ENCODE peak calls at places on chromosome 1, in four cellular contexts. One of them, this sample, is unnamed. For H3K9me3, the result is how much of the 10 kb centered on the place peaks cover.

GRCh38 chr1:150575072-150575489 is 4.3 kb downstream of the MCL1 start:
- DNase-seq in cardiac muscle cell: no peak
- DNase-seq in right atrium auricular region: no peak
- DNase-seq in SJSA1: no peak
- DNase-seq in this sample: no peak

GRCh38 chr1:45205000-45205909 is 1.1 kb downstream of the ZSWIM5 start:
- DNase-seq in cardiac muscle cell: peak
- DNase-seq in right atrium auricular region: no peak
- DNase-seq in SJSA1: peak
- DNase-seq in this sample: peak

GRCh38 chr1:86155061-86155806 is 1.3 kb downstream of the COL24A1 start:
- DNase-seq in cardiac muscle cell: peak
- DNase-seq in right atrium auricular region: peak
- DNase-seq in SJSA1: no peak
- DNase-seq in this sample: no peak

GRCh38 chr1:156090822-156091188 is 8.5 kb upstream of the MEX3A start:
- DNase-seq in cardiac muscle cell: peak
- DNase-seq in right atrium auricular region: peak
- DNase-seq in SJSA1: peak
- DNase-seq in this sample: peak

GRCh38 chr1:38077523-38078147 is 31.0 kb upstream of the POU3F1 start:
- DNase-seq in cardiac muscle cell: no peak
- DNase-seq in right atrium auricular region: no peak
- DNase-seq in SJSA1: no peak
- DNase-seq in this sample: no peak

GRCh38 chr1:196877964-196878363 is 9.9 kb upstream of the CFHR4 start:
- DNase-seq in cardiac muscle cell: peak
- DNase-seq in right atrium auricular region: no peak
- DNase-seq in SJSA1: no peak
- DNase-seq in this sample: no peak

GRCh38 chr1:58401991-58402390 is 144.5 kb downstream of the OMA1 start:
- DNase-seq in cardiac muscle cell: no peak
- DNase-seq in right atrium auricular region: no peak
- DNase-seq in SJSA1: no peak
- DNase-seq in this sample: no peak

GRCh38 chr1:91406773-91407389 is 2.2 kb upstream of the HFM1 start:
- DNase-seq in cardiac muscle cell: no peak
- DNase-seq in right atrium auricular region: no peak
- DNase-seq in SJSA1: no peak
- DNase-seq in this sample: no peak

GRCh38 chr1:3011631-3012510 is 9.4 kb upstream of the ACTRT2 start:
- DNase-seq in cardiac muscle cell: no peak
- DNase-seq in right atrium auricular region: no peak
- DNase-seq in SJSA1: no peak
- DNase-seq in this sample: no peak
- H3K9me3 ChIP-seq in cardiac muscle cell: under half
- H3K9me3 ChIP-seq in right atrium auricular region: under half
- H3K9me3 ChIP-seq in SJSA1: under half
- H3K9me3 ChIP-seq in this sample: under half

GRCh38 chr1:4494558-4494957 is 159.9 kb upstream of the AJAP1 start:
- DNase-seq in cardiac muscle cell: no peak
- DNase-seq in right atrium auricular region: no peak
- DNase-seq in SJSA1: no peak
- DNase-seq in this sample: no peak
- H3K9me3 ChIP-seq in cardiac muscle cell: under half
- H3K9me3 ChIP-seq in right atrium auricular region: under half
- H3K9me3 ChIP-seq in SJSA1: under half
- H3K9me3 ChIP-seq in this sample: under half

GRCh38 chr1:12851779-12852178 is 3.3 kb upstream of the HNRNPCL1 start:
- DNase-seq in cardiac muscle cell: no peak
- DNase-seq in right atrium auricular region: no peak
- DNase-seq in SJSA1: peak
- DNase-seq in this sample: no peak
- H3K9me3 ChIP-seq in cardiac muscle cell: under half
- H3K9me3 ChIP-seq in right atrium auricular region: under half
- H3K9me3 ChIP-seq in SJSA1: under half
- H3K9me3 ChIP-seq in this sample: under half

GRCh38 chr1:5419501-5419900 is 572.7 kb downstream of the NPHP4 start:
- DNase-seq in cardiac muscle cell: no peak
- DNase-seq in right atrium auricular region: no peak
- DNase-seq in SJSA1: no peak
- DNase-seq in this sample: no peak
- H3K9me3 ChIP-seq in cardiac muscle cell: under half
- H3K9me3 ChIP-seq in right atrium auricular region: under half
- H3K9me3 ChIP-seq in SJSA1: under half
- H3K9me3 ChIP-seq in this sample: under half

GRCh38 chr1:154963643-154964042 is 2.1 kb upstream of the PYGO2 start:
- DNase-seq in cardiac muscle cell: no peak
- DNase-seq in right atrium auricular region: no peak
- DNase-seq in SJSA1: no peak
- DNase-seq in this sample: no peak

GRCh38 chr1:154964359-154964758 is 2.8 kb upstream of the PYGO2 start:
- DNase-seq in cardiac muscle cell: no peak
- DNase-seq in right atrium auricular region: no peak
- DNase-seq in SJSA1: no peak
- DNase-seq in this sample: no peak

GRCh38 chr1:154961497-154962237 is at the start of gene PYGO2:
- DNase-seq in cardiac muscle cell: peak
- DNase-seq in right atrium auricular region: no peak
- DNase-seq in SJSA1: peak
- DNase-seq in this sample: peak

GRCh38 chr1:154962238-154962678 is 676 bp upstream of the PYGO2 start:
- DNase-seq in cardiac muscle cell: peak
- DNase-seq in right atrium auricular region: no peak
- DNase-seq in SJSA1: no peak
- DNase-seq in this sample: no peak

DNA sequence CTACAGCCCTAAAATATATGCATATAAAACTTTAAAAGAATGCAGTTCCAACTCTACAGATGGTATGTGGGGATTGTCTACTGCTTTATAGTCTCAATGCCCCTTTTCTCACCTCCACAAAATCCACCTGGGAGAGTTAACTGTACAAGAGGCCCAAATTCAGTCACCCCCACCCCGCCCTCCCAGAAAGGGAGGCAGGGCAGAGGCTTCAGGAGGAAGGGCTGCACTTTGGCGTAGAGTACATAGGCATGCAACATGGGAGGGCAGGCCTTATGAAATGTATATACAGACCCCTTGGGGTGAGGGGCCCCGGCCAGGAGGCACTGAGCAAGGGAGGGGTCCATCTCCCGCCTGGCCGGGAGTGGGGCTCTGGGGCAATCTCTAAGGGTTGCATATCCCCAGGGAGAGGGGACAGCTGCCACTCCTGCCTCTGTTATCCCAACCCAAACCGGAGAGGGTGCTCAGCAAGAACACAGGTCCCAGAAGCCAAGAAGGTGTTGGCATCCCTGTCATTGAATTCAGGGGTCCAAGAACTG is 1.3 kb upstream of the PYGO2 start:
- DNase-seq in cardiac muscle cell: no peak
- DNase-seq in right atrium auricular region: no peak
- DNase-seq in SJSA1: no peak
- DNase-seq in this sample: no peak
- H3K9me3 ChIP-seq in cardiac muscle cell: under half
- H3K9me3 ChIP-seq in right atrium auricular region: under half
- H3K9me3 ChIP-seq in SJSA1: under half
- H3K9me3 ChIP-seq in this sample: under half

GRCh38 chr1:247933989-247934388 is 9.3 kb downstream of the OR2AJ1 start:
- DNase-seq in cardiac muscle cell: no peak
- DNase-seq in right atrium auricular region: no peak
- DNase-seq in SJSA1: no peak
- DNase-seq in this sample: no peak
- H3K9me3 ChIP-seq in cardiac muscle cell: under half
- H3K9me3 ChIP-seq in right atrium auricular region: under half
- H3K9me3 ChIP-seq in SJSA1: under half
- H3K9me3 ChIP-seq in this sample: under half

GRCh38 chr1:205554016-205554811 is 49.7 kb downstream of the CDK18 start:
- DNase-seq in cardiac muscle cell: no peak
- DNase-seq in right atrium auricular region: no peak
- DNase-seq in SJSA1: no peak
- DNase-seq in this sample: no peak
- H3K9me3 ChIP-seq in cardiac muscle cell: under half
- H3K9me3 ChIP-seq in right atrium auricular region: under half
- H3K9me3 ChIP-seq in SJSA1: under half
- H3K9me3 ChIP-seq in this sample: under half

DNA sequence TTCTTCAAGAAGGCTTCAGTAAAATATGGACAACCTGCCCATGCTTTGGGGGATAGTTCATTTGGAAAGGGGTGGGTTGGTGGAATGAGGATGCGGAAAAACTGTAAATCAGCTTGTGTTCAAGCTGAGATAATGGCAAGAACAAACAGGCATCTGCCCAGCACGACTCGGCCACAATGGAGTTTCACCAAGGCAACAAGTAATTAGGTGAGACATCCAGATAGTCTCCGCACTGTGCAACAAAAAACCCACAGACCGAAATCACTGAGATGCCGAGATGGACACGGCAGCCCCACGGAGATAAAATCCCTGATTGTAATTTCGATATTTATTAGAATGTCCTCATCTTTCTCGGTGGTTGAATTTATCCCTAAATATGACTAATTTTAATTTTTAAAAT is 455.2 kb downstream of the AJAP1 start:
- DNase-seq in cardiac muscle cell: no peak
- DNase-seq in right atrium auricular region: no peak
- DNase-seq in SJSA1: no peak
- DNase-seq in this sample: no peak
- H3K9me3 ChIP-seq in cardiac muscle cell: under half
- H3K9me3 ChIP-seq in right atrium auricular region: under half
- H3K9me3 ChIP-seq in SJSA1: under half
- H3K9me3 ChIP-seq in this sample: under half